ENCODE peak calls at places on chromosomes 13 and 19, in seven cellular contexts. P is heart left ventricle, I is GM13976, Y is psoas muscle, O is foreskin keratinocyte, R is cardiac fibroblast, G is transverse colon. F is an unnamed sample.

GRCh38 chr13:112687836-112688559 is 1.8 kb upstream of the ATP11A start:
- DNase-seq in P (no peak), I (no peak), Y (no peak), O (no peak), R (no peak), G (no peak), F (no peak)

GRCh38 chr19:11377756-11378155 is 3.3 kb downstream of the SWSAP1 start:
- DNase-seq in P (no peak), I (no peak), Y (no peak), O (no peak), R (no peak), G (no peak), F (no peak)

GRCh38 chr19:37779139-37780035 is at the start of gene ZNF573:
- DNase-seq in P (peak; percentile 88), I (peak; percentile 87), Y (peak; percentile 82), O (peak; percentile 73), R (peak; percentile 91), G (peak; percentile 86), F (peak; percentile 69)

GRCh38 chr13:100836696-100837095 is 162.1 kb upstream of the TMTC4 start:
- DNase-seq in P (no peak), I (no peak), Y (no peak), O (no peak), R (no peak), G (no peak), F (no peak)

GRCh38 chr13:39385621-39386231 is 217.3 kb downstream of the LHFPL6 start:
- DNase-seq in P (no peak), I (no peak), Y (no peak), O (no peak), R (peak; percentile 64), G (no peak), F (no peak)

GRCh38 chr13:98707309-98707999 is 45.0 kb downstream of the SLC15A1 start:
- DNase-seq in P (no peak), I (no peak), Y (no peak), O (no peak), R (no peak), G (no peak), F (no peak)

GRCh38 chr13:61918841-61919240 is 503.2 kb upstream of the PCDH20 start:
- DNase-seq in P (no peak), I (no peak), Y (no peak), O (no peak), R (no peak), G (no peak), F (no peak)

GRCh38 chr13:47112205-47112896 is 215.5 kb upstream of the HTR2A start:
- DNase-seq in P (no peak), I (no peak), Y (no peak), O (no peak), R (no peak), G (no peak), F (no peak)

GRCh38 chr13:21917046-21918010 is 246.5 kb downstream of the FGF9 start:
- DNase-seq in P (no peak), I (no peak), Y (no peak), O (no peak), R (no peak), G (no peak), F (no peak)

GRCh38 chr13:85068231-85068630 is 731.0 kb downstream of the SLITRK6 start:
- DNase-seq in P (no peak), I (no peak), Y (no peak), O (no peak), R (no peak), G (no peak), F (no peak)

GRCh38 chr13:109781384-109782065 is 4.9 kb downstream of the IRS2 start:
- DNase-seq in P (no peak), I (no peak), Y (no peak), O (no peak), R (peak; percentile 37), G (no peak), F (no peak)

GRCh38 chr13:28204690-28205443 is 66.5 kb downstream of the PAN3 start:
- DNase-seq in P (no peak), I (peak; percentile 27), Y (no peak), O (no peak), R (no peak), G (no peak), F (no peak)

GRCh38 chr13:42048625-42049453 is at the start of gene DGKH:
- DNase-seq in P (peak; percentile 89), I (peak; percentile 86), Y (peak; percentile 84), O (peak; percentile 45), R (peak; percentile 84), G (peak; percentile 90), F (peak; percentile 66)

GRCh38 chr13:95118541-95119324 is 182.5 kb downstream of the ABCC4 start:
- DNase-seq in P (no peak), I (no peak), Y (no peak), O (no peak), R (no peak), G (no peak), F (no peak)

GRCh38 chr13:26719356-26719945 is 41.1 kb downstream of the GPR12 start:
- DNase-seq in P (no peak), I (no peak), Y (no peak), O (no peak), R (no peak), G (no peak), F (no peak)

GRCh38 chr13:33471182-33471581 is 185.6 kb upstream of the STARD13 start:
- DNase-seq in P (no peak), I (no peak), Y (no peak), O (no peak), R (no peak), G (no peak), F (no peak)

GRCh38 chr13:19817106-19817505 is 34.4 kb upstream of the PSPC1 start:
- DNase-seq in P (no peak), I (no peak), Y (no peak), O (no peak), R (no peak), G (no peak), F (no peak)

GRCh38 chr13:42696191-42696590 is 85.2 kb upstream of the FAM216B start:
- DNase-seq in P (no peak), I (no peak), Y (no peak), O (peak; percentile 99), R (peak; percentile 48), G (no peak), F (no peak)

GRCh38 chr13:41156611-41157010 is 24.0 kb upstream of the KBTBD6 start:
- DNase-seq in P (no peak), I (no peak), Y (no peak), O (no peak), R (no peak), G (no peak), F (no peak)

DNA sequence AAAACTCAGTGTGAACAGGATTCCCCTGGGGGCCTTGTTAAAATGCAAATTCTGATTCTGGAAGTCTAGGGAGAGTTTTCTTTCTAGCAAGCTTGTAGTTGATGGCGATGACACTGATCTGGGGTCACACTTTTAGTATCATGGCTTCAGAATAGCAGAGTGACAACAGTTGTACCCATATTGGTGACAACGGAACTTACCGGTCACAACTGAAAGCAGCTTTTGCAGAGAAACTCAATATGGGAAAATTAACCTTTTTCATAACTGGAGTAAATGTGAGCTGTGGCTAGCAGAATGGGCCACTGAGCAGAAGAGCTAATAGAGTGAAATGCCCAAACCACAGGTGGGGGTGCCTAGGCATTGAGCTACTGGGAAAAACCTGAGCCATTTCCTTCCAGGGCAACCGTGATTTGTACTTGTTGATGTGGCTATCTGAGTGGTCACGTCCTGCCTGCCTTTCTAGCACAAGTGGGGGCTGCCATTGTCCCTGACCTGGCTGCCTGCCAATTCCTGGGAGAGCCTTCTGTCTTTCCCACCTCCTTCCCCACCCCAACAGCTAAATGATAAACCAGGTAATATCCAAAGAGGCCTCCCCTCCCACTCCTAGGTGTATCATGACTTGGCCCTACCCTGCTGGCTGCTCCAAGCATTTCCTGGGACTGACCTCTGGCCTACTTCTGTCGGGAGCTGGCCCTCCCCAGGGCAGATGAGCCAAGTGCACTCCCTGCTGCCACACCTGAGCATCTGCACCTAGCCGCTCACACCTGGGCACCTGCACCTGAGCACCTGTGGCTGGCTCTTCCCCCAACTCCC is 1.7 kb upstream of the SLC10A2 start:
- DNase-seq in P (no peak), I (peak; percentile 29), Y (no peak), O (peak; percentile 14), R (no peak), G (peak; percentile 78), F (no peak)
- TF ChIP-seq CTCF in P (no peak), I (no peak), Y (no peak), O (peak; percentile 55), R (no peak), G (no peak), F (no peak)

GRCh38 chr19:49017666-49018351 is 918 bp upstream of the LHB start:
- DNase-seq in P (peak; percentile 39), I (peak; percentile 86), Y (peak; percentile 62), O (no peak), R (peak; percentile 64), G (peak; percentile 49), F (peak; percentile 49)
- TF ChIP-seq CTCF in P (peak; percentile 32), I (peak; percentile 37), Y (peak; percentile 50), O (peak; percentile 60), R (peak; percentile 65), G (peak; percentile 42), F (peak; percentile 62)

GRCh38 chr19:33724021-33724722 is 72.5 kb upstream of the KCTD15 start:
- DNase-seq in P (no peak), I (no peak), Y (no peak), O (no peak), R (no peak), G (no peak), F (no peak)
- TF ChIP-seq CTCF in P (no peak), I (no peak), Y (no peak), O (no peak), R (no peak), G (no peak), F (no peak)

DNA sequence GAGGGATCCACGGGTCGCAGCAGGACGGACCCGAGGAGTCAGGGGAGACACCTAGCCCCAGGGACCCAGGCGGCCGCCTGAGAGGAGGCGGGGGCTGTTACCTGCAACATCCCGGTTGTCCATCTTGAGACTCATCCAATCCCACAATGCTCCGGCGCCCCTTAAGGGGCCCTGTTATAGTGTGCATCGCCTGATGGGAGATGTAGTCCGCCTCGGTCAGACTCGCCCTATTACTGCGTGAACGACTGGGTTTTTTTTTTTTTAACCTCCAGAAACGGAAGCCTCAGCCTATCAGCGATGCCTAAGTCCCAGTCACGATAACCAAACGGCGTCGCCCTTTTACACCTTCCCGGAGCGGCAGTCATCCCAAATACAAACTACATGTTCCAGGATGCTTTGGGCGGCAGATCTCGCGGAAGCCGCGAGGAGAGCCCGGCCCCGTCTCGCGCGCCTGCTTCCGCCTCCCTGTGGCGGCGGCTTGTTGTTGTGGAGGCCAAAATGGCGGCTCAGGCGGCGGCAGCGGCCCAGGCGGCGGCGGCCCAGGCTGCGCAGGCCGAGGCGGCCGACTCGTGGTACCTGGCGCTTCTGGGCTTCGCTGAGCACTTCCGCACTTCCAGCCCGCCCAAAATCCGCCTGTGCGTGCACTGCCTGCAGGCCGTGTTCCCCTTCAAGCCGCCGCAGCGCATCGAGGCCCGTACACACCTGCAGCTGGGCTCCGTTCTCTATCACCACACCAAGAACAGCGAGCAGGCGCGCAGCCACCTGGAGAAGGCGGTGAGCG is at the start of the genes MAU2 and SUGP1:
- DNase-seq in P (peak; percentile 88), I (peak; percentile 98), Y (peak; percentile 88), O (peak; percentile 82), R (peak; percentile 94), G (peak; percentile 92), F (peak; percentile 79)
- TF ChIP-seq CTCF in P (peak; percentile 33), I (peak; percentile 10), Y (peak; percentile 48), O (peak; percentile 58), R (peak; percentile 34), G (no peak), F (peak; percentile 39)